ENCODE peak calls at places on chromosomes 3 and 15, in four cellular contexts. O, A, V and G are unnamed samples.

GRCh38 chr15:45268135-45268534 is 16.1 kb downstream of the SLC28A2 start:
- DNase-seq in O (no peak), A (peak), V (no peak), G (peak)

GRCh38 chr3:94269763-94270162 is 206.9 kb downstream of the NSUN3 start:
- DNase-seq in O (no peak), A (no peak), V (no peak), G (no peak)

GRCh38 chr15:64911317-64912186 is at the start of gene ANKDD1A:
- DNase-seq in O (no peak), A (no peak), V (peak), G (peak)

GRCh38 chr15:80265021-80265420 is 13.0 kb upstream of the CTXND1 start:
- DNase-seq in O (no peak), A (no peak), V (no peak), G (no peak)

GRCh38 chr15:58702233-58702632 is 47.3 kb downstream of the ADAM10 start:
- DNase-seq in O (no peak), A (no peak), V (no peak), G (no peak)

GRCh38 chr3:13842226-13842625 is 37.6 kb downstream of the WNT7A start:
- DNase-seq in O (no peak), A (no peak), V (no peak), G (no peak)

GRCh38 chr15:22954798-22955543 is 25.2 kb downstream of the CYFIP1 start:
- DNase-seq in O (no peak), A (no peak), V (no peak), G (no peak)

GRCh38 chr15:58442122-58442521 is 10.3 kb downstream of the LIPC start:
- DNase-seq in O (no peak), A (no peak), V (no peak), G (no peak)

GRCh38 chr3:125480656-125481374 is 39.2 kb downstream of the SNX4 start:
- DNase-seq in O (peak), A (no peak), V (no peak), G (no peak)

GRCh38 chr15:45088801-45089711 is 24.9 kb downstream of the DUOX2 start:
- DNase-seq in O (no peak), A (no peak), V (no peak), G (peak)

GRCh38 chr15:25862087-25862468 is 1.0 kb downstream of the ATP10A start:
- DNase-seq in O (no peak), A (no peak), V (no peak), G (no peak)

GRCh38 chr3:27680517-27681246 is 41.4 kb downstream of the EOMES start:
- DNase-seq in O (no peak), A (no peak), V (no peak), G (no peak)

GRCh38 chr3:184786271-184787010 is 25.5 kb upstream of the VPS8 start:
- DNase-seq in O (peak), A (no peak), V (no peak), G (no peak)

GRCh38 chr3:179068779-179069530 is 2.7 kb downstream of the ZMAT3 start:
- DNase-seq in O (no peak), A (peak), V (no peak), G (peak)

GRCh38 chr3:163315786-163316185 is 1762.5 kb downstream of the SI start:
- DNase-seq in O (peak), A (no peak), V (no peak), G (no peak)

GRCh38 chr3:101902041-101902440 is 52.7 kb downstream of the NFKBIZ start:
- DNase-seq in O (peak), A (no peak), V (no peak), G (no peak)

GRCh38 chr15:72116680-72117447 is 1.1 kb downstream of the MYO9A start:
- DNase-seq in O (peak), A (peak), V (peak), G (peak)

GRCh38 chr3:20222274-20222673 is 36.3 kb upstream of the SGO1 start:
- DNase-seq in O (no peak), A (no peak), V (no peak), G (no peak)

GRCh38 chr3:61858054-61858453 is 296.7 kb downstream of the PTPRG start:
- DNase-seq in O (no peak), A (no peak), V (no peak), G (no peak)

GRCh38 chr3:4979401-4980228 is at the start of gene BHLHE40:
- DNase-seq in O (no peak), A (no peak), V (no peak), G (peak)

GRCh38 chr3:97197083-97197482 is 382.7 kb downstream of the EPHA6 start:
- DNase-seq in O (no peak), A (no peak), V (no peak), G (no peak)

GRCh38 chr3:175672119-175672689 is 813.1 kb downstream of the NAALADL2 start:
- DNase-seq in O (no peak), A (no peak), V (no peak), G (no peak)